ENCODE peak calls at places on chromosomes 12 and 14, in seven cellular contexts. One of them, this sample, is unnamed.

GRCh38 chr12:6285063-6285477 is 25.4 kb upstream of the PLEKHG6 start:
- DNase-seq in B cell: peak; percentile 58
- DNase-seq in HFFc6: peak; percentile 55
- DNase-seq in astrocyte: no peak
- DNase-seq in CD8-positive, alpha-beta T cell: peak; percentile 43
- DNase-seq in Peyer's patch: peak; percentile 70
- DNase-seq in K562: peak; percentile 78
- DNase-seq in this sample: peak; percentile 78

GRCh38 chr12:52208424-52209165 is 16.8 kb upstream of the KRT80 start:
- DNase-seq in HFFc6: no peak
- DNase-seq in astrocyte: no peak
- DNase-seq in Peyer's patch: peak; percentile 27
- DNase-seq in K562: no peak
- DNase-seq in CD8-positive, alpha-beta T cell: no peak
- DNase-seq in B cell: no peak
- DNase-seq in this sample: no peak

GRCh38 chr12:51262758-51263177 is 7.4 kb downstream of the SMAGP start:
- DNase-seq in CD8-positive, alpha-beta T cell: peak; percentile 17
- DNase-seq in K562: peak; percentile 64
- DNase-seq in HFFc6: peak; percentile 52
- DNase-seq in B cell: peak; percentile 46
- DNase-seq in astrocyte: peak; percentile 33
- DNase-seq in Peyer's patch: peak; percentile 76
- DNase-seq in this sample: peak; percentile 45

GRCh38 chr14:100775351-100775830 is 48.7 kb downstream of the DLK1 start:
- DNase-seq in Peyer's patch: no peak
- DNase-seq in B cell: no peak
- DNase-seq in astrocyte: no peak
- DNase-seq in CD8-positive, alpha-beta T cell: no peak
- DNase-seq in K562: no peak
- DNase-seq in HFFc6: no peak
- DNase-seq in this sample: no peak

GRCh38 chr12:9649532-9649940 is 20.0 kb upstream of the CLEC2D start:
- DNase-seq in Peyer's patch: no peak
- DNase-seq in K562: peak; percentile 41
- DNase-seq in B cell: peak; percentile 61
- DNase-seq in CD8-positive, alpha-beta T cell: no peak
- DNase-seq in astrocyte: no peak
- DNase-seq in HFFc6: no peak
- DNase-seq in this sample: peak; percentile 9

GRCh38 chr14:54564071-54564798 is 2.7 kb upstream of the SAMD4A start:
- DNase-seq in B cell: no peak
- DNase-seq in astrocyte: peak; percentile 27
- DNase-seq in HFFc6: no peak
- DNase-seq in K562: peak; percentile 38
- DNase-seq in CD8-positive, alpha-beta T cell: no peak
- DNase-seq in Peyer's patch: no peak
- DNase-seq in this sample: no peak

GRCh38 chr12:49716546-49716945 is 9.3 kb upstream of the FMNL3 start:
- DNase-seq in CD8-positive, alpha-beta T cell: no peak
- DNase-seq in B cell: peak; percentile 52
- DNase-seq in K562: no peak
- DNase-seq in Peyer's patch: no peak
- DNase-seq in astrocyte: no peak
- DNase-seq in HFFc6: no peak
- DNase-seq in this sample: no peak

GRCh38 chr14:64823305-64823985 is 56.3 kb downstream of the SPTB start:
- DNase-seq in K562: peak; percentile 77
- DNase-seq in Peyer's patch: peak; percentile 85
- DNase-seq in B cell: peak; percentile 54
- DNase-seq in CD8-positive, alpha-beta T cell: peak; percentile 33
- DNase-seq in astrocyte: peak; percentile 46
- DNase-seq in HFFc6: peak; percentile 68
- DNase-seq in this sample: peak; percentile 75

GRCh38 chr12:131363416-131363815 is 347.5 kb upstream of the SFSWAP start:
- DNase-seq in HFFc6: no peak
- DNase-seq in CD8-positive, alpha-beta T cell: no peak
- DNase-seq in Peyer's patch: no peak
- DNase-seq in astrocyte: no peak
- DNase-seq in B cell: no peak
- DNase-seq in K562: no peak
- DNase-seq in this sample: no peak

GRCh38 chr12:48795550-48796455 is 6.9 kb upstream of the ADCY6 start:
- DNase-seq in K562: peak; percentile 77
- DNase-seq in HFFc6: peak; percentile 62
- DNase-seq in astrocyte: peak; percentile 40
- DNase-seq in CD8-positive, alpha-beta T cell: peak; percentile 37
- DNase-seq in Peyer's patch: peak; percentile 81
- DNase-seq in B cell: peak; percentile 54
- DNase-seq in this sample: peak; percentile 69

GRCh38 chr12:120853188-120853587 is 51.0 kb downstream of the SPPL3 start:
- DNase-seq in Peyer's patch: no peak
- DNase-seq in HFFc6: peak; percentile 52
- DNase-seq in CD8-positive, alpha-beta T cell: no peak
- DNase-seq in B cell: no peak
- DNase-seq in K562: no peak
- DNase-seq in astrocyte: peak; percentile 36
- DNase-seq in this sample: no peak

GRCh38 chr14:34999500-34999899 is 16.7 kb downstream of the SRP54 start:
- DNase-seq in B cell: no peak
- DNase-seq in Peyer's patch: no peak
- DNase-seq in astrocyte: no peak
- DNase-seq in HFFc6: no peak
- DNase-seq in CD8-positive, alpha-beta T cell: no peak
- DNase-seq in K562: no peak
- DNase-seq in this sample: no peak
- TF ChIP-seq CTCF in B cell: no peak
- TF ChIP-seq CTCF in Peyer's patch: no peak
- TF ChIP-seq CTCF in astrocyte: no peak
- TF ChIP-seq CTCF in HFFc6: no peak
- TF ChIP-seq CTCF in CD8-positive, alpha-beta T cell: no peak
- TF ChIP-seq CTCF in K562: no peak
- TF ChIP-seq CTCF in this sample: no peak

DNA sequence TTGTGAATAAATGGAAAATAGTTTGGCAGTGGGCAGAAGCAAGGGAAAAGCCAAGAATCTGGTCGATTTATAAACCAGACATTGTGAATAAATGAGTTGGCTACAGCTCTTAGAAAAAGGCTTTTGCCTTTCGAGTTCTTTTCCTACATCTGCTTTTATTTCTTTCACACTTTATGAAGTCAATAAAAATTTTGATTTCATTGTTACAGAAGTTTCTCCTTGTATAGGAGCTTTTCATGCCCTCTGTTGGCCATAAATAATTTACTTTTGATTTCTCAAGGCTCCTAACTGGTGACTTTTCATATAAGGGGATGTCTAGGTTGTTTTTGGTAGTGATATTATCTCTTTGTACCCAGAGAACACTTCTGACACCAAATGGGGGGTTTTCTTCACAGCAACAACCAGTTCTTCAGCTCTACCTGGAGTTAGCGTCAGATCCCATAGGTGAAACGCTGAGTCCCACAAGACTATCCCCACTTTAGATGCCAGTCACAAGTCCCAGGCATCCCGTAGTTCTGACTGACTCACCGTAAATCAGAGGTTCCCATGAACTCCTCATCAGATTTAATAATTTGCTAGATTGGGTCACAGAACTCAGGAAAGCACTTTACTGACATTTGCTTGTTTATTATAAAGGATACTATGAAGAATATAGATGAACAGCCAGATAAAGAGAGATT is 136.4 kb upstream of the DNM1L start:
- DNase-seq in K562: no peak
- DNase-seq in CD8-positive, alpha-beta T cell: no peak
- DNase-seq in HFFc6: no peak
- DNase-seq in astrocyte: no peak
- DNase-seq in B cell: no peak
- DNase-seq in Peyer's patch: no peak
- DNase-seq in this sample: no peak
- TF ChIP-seq CTCF in K562: no peak
- TF ChIP-seq CTCF in CD8-positive, alpha-beta T cell: no peak
- TF ChIP-seq CTCF in HFFc6: no peak
- TF ChIP-seq CTCF in astrocyte: no peak
- TF ChIP-seq CTCF in B cell: no peak
- TF ChIP-seq CTCF in Peyer's patch: no peak
- TF ChIP-seq CTCF in this sample: no peak

GRCh38 chr14:75675265-75675960 is 14.4 kb downstream of the TTLL5 start:
- DNase-seq in CD8-positive, alpha-beta T cell: no peak
- DNase-seq in HFFc6: no peak
- DNase-seq in Peyer's patch: no peak
- DNase-seq in K562: no peak
- DNase-seq in astrocyte: no peak
- DNase-seq in B cell: no peak
- DNase-seq in this sample: no peak
- TF ChIP-seq CTCF in CD8-positive, alpha-beta T cell: no peak
- TF ChIP-seq CTCF in HFFc6: no peak
- TF ChIP-seq CTCF in Peyer's patch: no peak
- TF ChIP-seq CTCF in K562: no peak
- TF ChIP-seq CTCF in astrocyte: peak; percentile 22
- TF ChIP-seq CTCF in B cell: no peak
- TF ChIP-seq CTCF in this sample: no peak

DNA sequence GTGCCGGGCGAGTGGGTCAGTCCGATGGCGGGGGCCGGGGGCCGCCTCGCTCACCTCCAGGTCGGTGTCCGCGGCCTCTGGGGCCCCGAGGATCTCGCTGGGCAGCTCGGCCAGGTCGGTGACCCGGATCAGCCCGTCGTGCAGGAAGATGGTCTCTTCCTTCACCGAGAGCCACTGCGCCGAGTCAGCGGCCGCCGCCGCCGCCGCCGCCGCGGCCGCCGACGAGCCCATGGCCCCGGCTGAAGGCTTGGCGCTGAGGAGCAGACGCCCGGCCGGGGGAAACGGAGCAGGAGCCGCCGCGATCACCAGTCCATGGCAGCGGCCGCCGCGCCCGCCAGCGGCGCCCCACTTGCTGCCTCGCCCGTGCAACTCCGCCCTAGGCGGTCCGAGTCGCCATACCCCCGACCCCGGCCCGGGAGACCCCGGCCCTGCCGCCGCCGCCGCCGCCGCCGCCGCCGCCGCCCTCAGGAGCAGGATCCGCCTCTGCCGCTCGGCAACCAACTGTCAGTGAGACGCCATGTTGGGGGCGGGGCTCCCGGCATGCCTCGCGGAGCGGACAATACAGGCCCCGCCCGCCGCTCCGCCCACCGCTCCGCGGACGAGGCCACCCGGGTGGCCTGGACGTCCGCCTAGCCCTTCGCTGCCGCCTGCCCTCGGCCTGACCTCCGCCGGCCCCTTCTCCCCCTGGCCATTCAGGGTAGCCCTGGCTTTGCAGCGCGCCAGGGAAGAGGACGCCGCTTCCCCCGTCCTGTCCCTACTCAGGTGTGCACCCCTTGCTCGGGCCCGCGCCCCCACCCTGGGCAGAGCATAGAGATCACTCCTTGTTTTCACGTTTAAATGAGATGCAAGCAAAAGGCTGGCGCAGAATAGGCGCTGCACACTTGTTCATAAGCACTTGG is at the start of gene HECTD4:
- DNase-seq in HFFc6: peak; percentile 83
- DNase-seq in K562: peak; percentile 97
- DNase-seq in B cell: peak; percentile 93
- DNase-seq in Peyer's patch: peak; percentile 98
- DNase-seq in astrocyte: peak; percentile 51
- DNase-seq in CD8-positive, alpha-beta T cell: peak; percentile 91
- DNase-seq in this sample: peak; percentile 98
- TF ChIP-seq CTCF in HFFc6: no peak
- TF ChIP-seq CTCF in K562: no peak
- TF ChIP-seq CTCF in B cell: no peak
- TF ChIP-seq CTCF in Peyer's patch: no peak
- TF ChIP-seq CTCF in astrocyte: no peak
- TF ChIP-seq CTCF in CD8-positive, alpha-beta T cell: no peak
- TF ChIP-seq CTCF in this sample: no peak

GRCh38 chr12:110933326-110933974 is 13.1 kb upstream of the MYL2 start:
- DNase-seq in K562: no peak
- DNase-seq in Peyer's patch: no peak
- DNase-seq in CD8-positive, alpha-beta T cell: no peak
- DNase-seq in B cell: no peak
- DNase-seq in astrocyte: no peak
- DNase-seq in HFFc6: no peak
- DNase-seq in this sample: no peak

GRCh38 chr12:110931315-110931728 is 10.9 kb upstream of the MYL2 start:
- DNase-seq in Peyer's patch: no peak
- DNase-seq in CD8-positive, alpha-beta T cell: no peak
- DNase-seq in astrocyte: no peak
- DNase-seq in HFFc6: no peak
- DNase-seq in B cell: no peak
- DNase-seq in K562: no peak
- DNase-seq in this sample: no peak

GRCh38 chr12:110930348-110931314 is 10.3 kb upstream of the MYL2 start:
- DNase-seq in CD8-positive, alpha-beta T cell: no peak
- DNase-seq in K562: no peak
- DNase-seq in Peyer's patch: no peak
- DNase-seq in HFFc6: no peak
- DNase-seq in B cell: no peak
- DNase-seq in astrocyte: no peak
- DNase-seq in this sample: no peak

GRCh38 chr12:110934093-110934852 is 13.9 kb upstream of the MYL2 start:
- DNase-seq in CD8-positive, alpha-beta T cell: no peak
- DNase-seq in astrocyte: peak; percentile 41
- DNase-seq in HFFc6: peak; percentile 12
- DNase-seq in Peyer's patch: no peak
- DNase-seq in K562: no peak
- DNase-seq in B cell: no peak
- DNase-seq in this sample: no peak

GRCh38 chr12:110932048-110932447 is 11.7 kb upstream of the MYL2 start:
- DNase-seq in CD8-positive, alpha-beta T cell: no peak
- DNase-seq in K562: peak; percentile 30
- DNase-seq in HFFc6: no peak
- DNase-seq in Peyer's patch: no peak
- DNase-seq in B cell: no peak
- DNase-seq in astrocyte: no peak
- DNase-seq in this sample: peak; percentile 27
- TF ChIP-seq CTCF in CD8-positive, alpha-beta T cell: no peak
- TF ChIP-seq CTCF in K562: peak; percentile 64
- TF ChIP-seq CTCF in HFFc6: peak; percentile 69
- TF ChIP-seq CTCF in Peyer's patch: no peak
- TF ChIP-seq CTCF in B cell: no peak
- TF ChIP-seq CTCF in astrocyte: peak; percentile 13
- TF ChIP-seq CTCF in this sample: peak; percentile 42

This sample was measured in endothelial cell.